ENCODE peak calls at places on chromosome 3, in nine cellular contexts. B is fibroblast of the conjunctiva; N is sciatic nerve; Y is GM03348; Z is Right ventricle myocardium superior; H is LoVo; T is ELR; J is stimulated activated CD8-positive, alpha-beta memory T cell treated with anti-CD3 and anti-CD28 coated beads, Interleukin-7, amount 100 ng/mL, for 48 hours; P is caudate nucleus. O is an unnamed sample.
A peak's percentile ranks its signal among the peaks of the same experiment; 100 is the strongest.

GRCh38 chr3:53721187-53721946 is 124.9 kb downstream of the CHDH start:
- DNase-seq in B (no peak), N (no peak), Y (no peak), Z (no peak), H (no peak), T (peak; percentile 53), J (no peak), P (no peak), O (no peak)

GRCh38 chr3:11734-12133 is 184.8 kb upstream of the CHL1 start:
- DNase-seq in B (peak; percentile 23), N (peak; percentile 60), Y (no peak), Z (peak; percentile 43), H (no peak), T (no peak), J (no peak), P (no peak), O (no peak)

GRCh38 chr3:170033489-170033888 is 4.3 kb upstream of the GPR160 start:
- DNase-seq in B (no peak), N (no peak), Y (no peak), Z (no peak), H (no peak), T (no peak), J (no peak), P (no peak), O (no peak)

GRCh38 chr3:171874251-171874679 is 31.1 kb downstream of the TMEM212 start:
- DNase-seq in B (peak; percentile 87), N (no peak), Y (peak; percentile 74), Z (no peak), H (no peak), T (peak; percentile 98), J (no peak), P (no peak), O (no peak)

GRCh38 chr3:121817753-121818152 is 17.1 kb downstream of the IQCB1 start:
- DNase-seq in B (no peak), N (no peak), Y (no peak), Z (no peak), H (no peak), T (no peak), J (no peak), P (no peak), O (no peak)

GRCh38 chr3:155418426-155418825 is 124.9 kb upstream of the STRIT1 start:
- DNase-seq in B (no peak), N (no peak), Y (no peak), Z (peak; percentile 50), H (no peak), T (no peak), J (no peak), P (peak; percentile 1), O (no peak)

GRCh38 chr3:143648708-143649107 is 199.6 kb downstream of the SLC9A9 start:
- DNase-seq in B (no peak), N (no peak), Y (no peak), Z (no peak), H (no peak), T (no peak), J (no peak), P (no peak), O (no peak)

GRCh38 chr3:16174389-16174788 is at the start of gene GALNT15:
- DNase-seq in B (peak; percentile 83), N (peak; percentile 90), Y (peak; percentile 92), Z (peak; percentile 93), H (no peak), T (peak; percentile 77), J (no peak), P (peak; percentile 68), O (no peak)

GRCh38 chr3:16508242-16508575 is 5.3 kb downstream of the RFTN1 start:
- DNase-seq in B (no peak), N (no peak), Y (no peak), Z (no peak), H (no peak), T (no peak), J (no peak), P (no peak), O (no peak)

GRCh38 chr3:186255703-186256331 is 106.2 kb downstream of the DGKG start:
- DNase-seq in B (no peak), N (no peak), Y (no peak), Z (no peak), H (no peak), T (no peak), J (no peak), P (peak; percentile 25), O (peak; percentile 44)

GRCh38 chr3:10738688-10739372 is 77.2 kb upstream of the SLC6A11 start:
- DNase-seq in B (peak; percentile 36), N (peak; percentile 84), Y (peak; percentile 79), Z (peak; percentile 81), H (peak; percentile 66), T (peak; percentile 69), J (peak; percentile 33), P (peak; percentile 23), O (peak; percentile 46)

GRCh38 chr3:149941186-149941585 is 29.5 kb downstream of the PFN2 start:
- DNase-seq in B (no peak), N (no peak), Y (no peak), Z (no peak), H (no peak), T (peak; percentile 26), J (no peak), P (no peak), O (no peak)

GRCh38 chr3:138186803-138187295 is 252 bp upstream of the ARMC8 start:
- DNase-seq in B (peak; percentile 79), N (peak; percentile 92), Y (peak; percentile 99), Z (peak; percentile 96), H (peak; percentile 93), T (peak; percentile 91), J (peak; percentile 76), P (peak; percentile 69), O (peak; percentile 90)

GRCh38 chr3:125128861-125129501 is 73.2 kb upstream of the HEG1 start:
- DNase-seq in B (peak; percentile 79), N (no peak), Y (peak; percentile 78), Z (no peak), H (peak; percentile 26), T (peak; percentile 85), J (no peak), P (no peak), O (peak; percentile 83)